ENCODE peak calls at places on chromosomes 1 and 21, in five cellular contexts. H is neural crest cell, G is GM10248, B is AG09319, Q is fibroblast of lung. T is an unnamed sample.
A peak's percentile ranks its signal among the peaks of the same experiment; 100 is the strongest.

GRCh38 chr1:76949503-76949902 is 82.2 kb downstream of the ST6GALNAC5 start:
- DNase-seq in H (no peak), G (no peak), B (no peak), Q (peak; percentile 12), T (no peak)

GRCh38 chr21:46596201-46596600 is 8.7 kb downstream of the S100B start:
- DNase-seq in H (no peak), G (no peak), B (no peak), Q (no peak), T (no peak)

GRCh38 chr1:2274231-2274967 is 46.3 kb downstream of the SKI start:
- DNase-seq in H (no peak), G (no peak), B (no peak), Q (no peak), T (no peak)

GRCh38 chr1:178052650-178053461 is 41.0 kb upstream of the RASAL2 start:
- DNase-seq in H (no peak), G (no peak), B (peak; percentile 19), Q (peak; percentile 44), T (no peak)

GRCh38 chr1:233443040-233443439 is 115.5 kb downstream of the MAP3K21 start:
- DNase-seq in H (no peak), G (no peak), B (no peak), Q (no peak), T (no peak)

GRCh38 chr1:192265774-192266173 is 51.0 kb upstream of the RGS21 start:
- DNase-seq in H (no peak), G (no peak), B (no peak), Q (no peak), T (no peak)

GRCh38 chr21:44618909-44619308 is 7.0 kb downstream of the KRTAP10-8 start:
- DNase-seq in H (no peak), G (no peak), B (no peak), Q (no peak), T (no peak)

GRCh38 chr1:89047734-89048133 is 17.3 kb downstream of the GBP1 start:
- DNase-seq in H (no peak), G (no peak), B (no peak), Q (no peak), T (no peak)

GRCh38 chr21:31731112-31731801 is 661 bp downstream of the SCAF4 start:
- DNase-seq in H (peak; percentile 48), G (peak; percentile 59), B (no peak), Q (peak; percentile 41), T (peak; percentile 70)

GRCh38 chr1:38014171-38014570 is 1.6 kb downstream of the UTP11 start:
- DNase-seq in H (no peak), G (no peak), B (no peak), Q (no peak), T (no peak)
- TF ChIP-seq CTCF in H (peak; percentile 17), G (no peak), B (no peak), Q (no peak), T (no peak)

DNA sequence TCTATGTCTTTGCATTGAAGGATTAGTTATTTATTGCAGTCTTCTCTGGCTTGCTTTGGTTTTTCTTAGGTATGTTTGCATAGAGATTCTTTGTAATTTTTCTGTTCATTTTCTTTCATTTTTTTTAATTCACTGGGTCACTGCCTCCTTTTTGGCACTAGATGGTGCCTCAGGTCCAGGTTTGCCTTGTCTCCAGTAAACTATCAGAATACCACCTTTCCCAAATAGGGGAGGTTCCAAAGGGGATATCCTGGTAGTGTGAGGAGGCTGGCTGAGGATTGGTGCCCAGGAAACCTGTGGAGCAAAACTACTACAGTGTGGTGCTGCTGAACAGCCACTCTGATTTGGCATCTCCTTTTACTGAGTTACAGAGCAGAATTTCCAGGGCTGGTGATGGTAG is 257.1 kb downstream of the KCTD3 start:
- DNase-seq in H (no peak), G (no peak), B (no peak), Q (peak; percentile 48), T (no peak)
- TF ChIP-seq CTCF in H (peak; percentile 61), G (no peak), B (peak; percentile 52), Q (peak; percentile 63), T (no peak)

GRCh38 chr1:33096358-33097005 is 15.5 kb downstream of the AZIN2 start:
- DNase-seq in H (no peak), G (no peak), B (no peak), Q (peak; percentile 72), T (no peak)

GRCh38 chr1:33097762-33098161 is 16.8 kb downstream of the AZIN2 start:
- DNase-seq in H (no peak), G (no peak), B (no peak), Q (no peak), T (no peak)

GRCh38 chr1:33097137-33097611 is 16.2 kb downstream of the AZIN2 start:
- DNase-seq in H (no peak), G (no peak), B (no peak), Q (peak; percentile 41), T (no peak)

GRCh38 chr1:33098371-33098770 is 17.4 kb downstream of the AZIN2 start:
- DNase-seq in H (no peak), G (no peak), B (no peak), Q (peak; percentile 12), T (no peak)

GRCh38 chr1:33099290-33100118 is 18.6 kb downstream of the AZIN2 start:
- DNase-seq in H (no peak), G (no peak), B (peak; percentile 100), Q (peak; percentile 100), T (no peak)
- TF ChIP-seq CTCF in H (no peak), G (no peak), B (peak; percentile 57), Q (peak; percentile 42), T (no peak)

GRCh38 chr1:26695417-26696190 is at the start of gene ARID1A:
- DNase-seq in H (peak; percentile 97), G (peak; percentile 86), B (peak; percentile 96), Q (peak; percentile 98), T (peak; percentile 96)
- TF ChIP-seq CTCF in H (peak; percentile 13), G (no peak), B (no peak), Q (no peak), T (peak; percentile 7)

GRCh38 chr1:241964550-241965241 is 7.1 kb downstream of the BECN2 start:
- DNase-seq in H (no peak), G (no peak), B (no peak), Q (peak; percentile 39), T (no peak)
- TF ChIP-seq CTCF in H (no peak), G (no peak), B (no peak), Q (no peak), T (no peak)